ENCODE peak calls at places on chromosome 3, in nine cellular contexts. One of them, this sample, is unnamed.

GRCh38 chr3:124627501-124627908 is 102.7 kb upstream of the UMPS start:
- DNase-seq in NB4: no peak
- DNase-seq in HT1080: no peak
- DNase-seq in foreskin fibroblast: no peak
- DNase-seq in PC-3: no peak
- DNase-seq in HFF-Myc: no peak
- DNase-seq in fibroblast of the conjunctiva: no peak
- DNase-seq in NCI-H146: no peak
- DNase-seq in kidney glomerular epithelial cell: no peak
- DNase-seq in this sample: no peak

GRCh38 chr3:71582612-71583568 is 638 bp downstream of the FOXP1 start:
- DNase-seq in HT1080: peak; percentile 50
- DNase-seq in foreskin fibroblast: no peak
- DNase-seq in fibroblast of the conjunctiva: no peak
- DNase-seq in PC-3: peak; percentile 48
- DNase-seq in HFF-Myc: no peak
- DNase-seq in kidney glomerular epithelial cell: no peak
- DNase-seq in NCI-H146: peak; percentile 84
- DNase-seq in NB4: peak; percentile 92
- DNase-seq in this sample: peak; percentile 61

GRCh38 chr3:176766862-176767261 is 430.4 kb downstream of the TBL1XR1 start:
- DNase-seq in fibroblast of the conjunctiva: no peak
- DNase-seq in HFF-Myc: no peak
- DNase-seq in PC-3: peak; percentile 68
- DNase-seq in kidney glomerular epithelial cell: no peak
- DNase-seq in HT1080: peak; percentile 58
- DNase-seq in NB4: no peak
- DNase-seq in foreskin fibroblast: no peak
- DNase-seq in NCI-H146: no peak
- DNase-seq in this sample: no peak

GRCh38 chr3:40753956-40754355 is 229.2 kb downstream of the ZNF621 start:
- DNase-seq in foreskin fibroblast: no peak
- DNase-seq in NB4: no peak
- DNase-seq in fibroblast of the conjunctiva: no peak
- DNase-seq in NCI-H146: no peak
- DNase-seq in kidney glomerular epithelial cell: no peak
- DNase-seq in PC-3: no peak
- DNase-seq in HFF-Myc: no peak
- DNase-seq in HT1080: no peak
- DNase-seq in this sample: no peak

GRCh38 chr3:11914651-11915050 is 68.0 kb upstream of the TAMM41 start:
- DNase-seq in kidney glomerular epithelial cell: no peak
- DNase-seq in HT1080: no peak
- DNase-seq in foreskin fibroblast: no peak
- DNase-seq in PC-3: no peak
- DNase-seq in NCI-H146: no peak
- DNase-seq in NB4: no peak
- DNase-seq in fibroblast of the conjunctiva: no peak
- DNase-seq in HFF-Myc: no peak
- DNase-seq in this sample: no peak

GRCh38 chr3:84738101-84738500 is 220.7 kb upstream of the CADM2 start:
- DNase-seq in NB4: no peak
- DNase-seq in fibroblast of the conjunctiva: no peak
- DNase-seq in PC-3: no peak
- DNase-seq in NCI-H146: no peak
- DNase-seq in HT1080: no peak
- DNase-seq in kidney glomerular epithelial cell: no peak
- DNase-seq in foreskin fibroblast: no peak
- DNase-seq in HFF-Myc: no peak
- DNase-seq in this sample: no peak

GRCh38 chr3:61807865-61808276 is 246.5 kb downstream of the PTPRG start:
- DNase-seq in PC-3: no peak
- DNase-seq in foreskin fibroblast: no peak
- DNase-seq in HFF-Myc: peak; percentile 41
- DNase-seq in NCI-H146: peak; percentile 54
- DNase-seq in kidney glomerular epithelial cell: no peak
- DNase-seq in HT1080: no peak
- DNase-seq in fibroblast of the conjunctiva: peak; percentile 71
- DNase-seq in NB4: no peak
- DNase-seq in this sample: no peak

GRCh38 chr3:54772046-54772445 is 155.8 kb downstream of the LRTM1 start:
- DNase-seq in HT1080: no peak
- DNase-seq in kidney glomerular epithelial cell: no peak
- DNase-seq in foreskin fibroblast: no peak
- DNase-seq in HFF-Myc: no peak
- DNase-seq in PC-3: no peak
- DNase-seq in NCI-H146: no peak
- DNase-seq in fibroblast of the conjunctiva: no peak
- DNase-seq in NB4: no peak
- DNase-seq in this sample: no peak

GRCh38 chr3:4994144-4994730 is 15.0 kb downstream of the BHLHE40 start:
- DNase-seq in HFF-Myc: no peak
- DNase-seq in kidney glomerular epithelial cell: peak; percentile 39
- DNase-seq in NCI-H146: no peak
- DNase-seq in NB4: no peak
- DNase-seq in HT1080: peak; percentile 82
- DNase-seq in PC-3: peak; percentile 67
- DNase-seq in fibroblast of the conjunctiva: no peak
- DNase-seq in foreskin fibroblast: peak; percentile 58
- DNase-seq in this sample: no peak

GRCh38 chr3:38343797-38344594 is 2.6 kb upstream of the XYLB start:
- DNase-seq in NCI-H146: no peak
- DNase-seq in NB4: peak; percentile 30
- DNase-seq in HT1080: peak; percentile 16
- DNase-seq in kidney glomerular epithelial cell: no peak
- DNase-seq in HFF-Myc: no peak
- DNase-seq in PC-3: peak; percentile 34
- DNase-seq in foreskin fibroblast: no peak
- DNase-seq in fibroblast of the conjunctiva: no peak
- DNase-seq in this sample: no peak

GRCh38 chr3:104385421-104385820 is 981.3 kb upstream of the ALCAM start:
- DNase-seq in HT1080: no peak
- DNase-seq in kidney glomerular epithelial cell: no peak
- DNase-seq in PC-3: no peak
- DNase-seq in fibroblast of the conjunctiva: no peak
- DNase-seq in NCI-H146: no peak
- DNase-seq in foreskin fibroblast: no peak
- DNase-seq in HFF-Myc: no peak
- DNase-seq in NB4: no peak
- DNase-seq in this sample: no peak

GRCh38 chr3:174857301-174857700 is 1.8 kb upstream of the NAALADL2 start:
- DNase-seq in NCI-H146: peak; percentile 24
- DNase-seq in HFF-Myc: no peak
- DNase-seq in HT1080: no peak
- DNase-seq in kidney glomerular epithelial cell: no peak
- DNase-seq in PC-3: no peak
- DNase-seq in foreskin fibroblast: no peak
- DNase-seq in NB4: no peak
- DNase-seq in fibroblast of the conjunctiva: no peak
- DNase-seq in this sample: no peak

GRCh38 chr3:13346481-13347389 is 73.4 kb downstream of the NUP210 start:
- DNase-seq in foreskin fibroblast: no peak
- DNase-seq in PC-3: no peak
- DNase-seq in HT1080: peak; percentile 38
- DNase-seq in kidney glomerular epithelial cell: no peak
- DNase-seq in fibroblast of the conjunctiva: no peak
- DNase-seq in NCI-H146: no peak
- DNase-seq in HFF-Myc: no peak
- DNase-seq in NB4: no peak
- DNase-seq in this sample: peak; percentile 22

GRCh38 chr3:183498634-183499033 is 56.9 kb downstream of the KLHL6 start:
- DNase-seq in PC-3: no peak
- DNase-seq in NB4: no peak
- DNase-seq in fibroblast of the conjunctiva: no peak
- DNase-seq in HFF-Myc: no peak
- DNase-seq in HT1080: no peak
- DNase-seq in foreskin fibroblast: no peak
- DNase-seq in kidney glomerular epithelial cell: no peak
- DNase-seq in NCI-H146: no peak
- DNase-seq in this sample: no peak

GRCh38 chr3:39532777-39533176 is 65.3 kb downstream of the MOBP start:
- DNase-seq in HT1080: no peak
- DNase-seq in kidney glomerular epithelial cell: no peak
- DNase-seq in NCI-H146: no peak
- DNase-seq in PC-3: no peak
- DNase-seq in foreskin fibroblast: no peak
- DNase-seq in NB4: no peak
- DNase-seq in HFF-Myc: no peak
- DNase-seq in fibroblast of the conjunctiva: no peak
- DNase-seq in this sample: no peak

GRCh38 chr3:4633078-4634004 is 140.2 kb downstream of the ITPR1 start:
- DNase-seq in HFF-Myc: peak; percentile 61
- DNase-seq in PC-3: peak; percentile 77
- DNase-seq in NB4: peak; percentile 67
- DNase-seq in HT1080: peak; percentile 72
- DNase-seq in kidney glomerular epithelial cell: peak; percentile 83
- DNase-seq in foreskin fibroblast: peak; percentile 26
- DNase-seq in fibroblast of the conjunctiva: peak; percentile 59
- DNase-seq in NCI-H146: peak; percentile 2
- DNase-seq in this sample: peak; percentile 47

GRCh38 chr3:56962922-56963321 is 97.5 kb upstream of the SPATA12 start:
- DNase-seq in NCI-H146: no peak
- DNase-seq in PC-3: no peak
- DNase-seq in NB4: no peak
- DNase-seq in HFF-Myc: no peak
- DNase-seq in HT1080: no peak
- DNase-seq in fibroblast of the conjunctiva: no peak
- DNase-seq in foreskin fibroblast: no peak
- DNase-seq in kidney glomerular epithelial cell: no peak
- DNase-seq in this sample: no peak